ENCODE peak calls at places on chromosomes 6 and 20, in eight cellular contexts. P is ovary, C is psoas muscle, R is upper lobe of right lung, Q is Panc1, S is brain microvascular endothelial cell, N is heart right ventricle, W is PC-3. K is an unnamed sample.

GRCh38 chr20:36447101-36447500 is 94.2 kb upstream of the MYL9 start:
- DNase-seq in P (no peak), C (no peak), R (no peak), Q (no peak), S (no peak), N (no peak), W (peak; percentile 48), K (no peak)

GRCh38 chr6:166307981-166308768 is at the start of gene PRR18:
- DNase-seq in P (no peak), C (no peak), R (no peak), Q (no peak), S (no peak), N (no peak), W (no peak), K (peak; percentile 38)

GRCh38 chr6:122715725-122716124 is 63.8 kb upstream of the FABP7 start:
- DNase-seq in P (no peak), C (no peak), R (no peak), Q (no peak), S (peak; percentile 38), N (no peak), W (no peak), K (no peak)

GRCh38 chr6:109139109-109139508 is 43.8 kb downstream of the CEP57L1 start:
- DNase-seq in P (no peak), C (no peak), R (no peak), Q (no peak), S (peak; percentile 51), N (no peak), W (peak; percentile 65), K (no peak)

GRCh38 chr20:25195014-25195961 is at the start of gene ENTPD6:
- DNase-seq in P (peak; percentile 96), C (peak; percentile 94), R (peak; percentile 96), Q (peak; percentile 24), S (peak; percentile 76), N (peak; percentile 92), W (peak; percentile 93), K (peak; percentile 93)

GRCh38 chr6:148166339-148166949 is 176.2 kb upstream of the SASH1 start:
- DNase-seq in P (no peak), C (no peak), R (no peak), Q (no peak), S (peak; percentile 54), N (peak; percentile 23), W (peak; percentile 70), K (peak; percentile 76)

GRCh38 chr6:49515485-49516146 is 15.9 kb downstream of the GLYATL3 start:
- DNase-seq in P (no peak), C (no peak), R (no peak), Q (no peak), S (no peak), N (no peak), W (peak; percentile 69), K (no peak)

GRCh38 chr6:35343835-35344550 is 1.6 kb downstream of the PPARD start:
- DNase-seq in P (no peak), C (no peak), R (no peak), Q (no peak), S (no peak), N (no peak), W (no peak), K (no peak)

GRCh38 chr20:50690562-50690978 is 772 bp downstream of the RIPOR3 start:
- DNase-seq in P (no peak), C (no peak), R (no peak), Q (no peak), S (no peak), N (no peak), W (no peak), K (no peak)

GRCh38 chr6:21752054-21752811 is 158.7 kb downstream of the SOX4 start:
- DNase-seq in P (no peak), C (no peak), R (no peak), Q (no peak), S (peak; percentile 33), N (no peak), W (peak; percentile 77), K (no peak)

GRCh38 chr20:371755-372542 is 8.6 kb upstream of the TRIB3 start:
- DNase-seq in P (no peak), C (peak; percentile 85), R (peak; percentile 93), Q (no peak), S (peak; percentile 55), N (peak; percentile 76), W (peak; percentile 98), K (peak; percentile 96)

GRCh38 chr6:169930799-169931198 is 179.4 kb downstream of the ERMARD start:
- DNase-seq in P (no peak), C (no peak), R (no peak), Q (no peak), S (no peak), N (no peak), W (no peak), K (no peak)

GRCh38 chr6:153790048-153790447 is 249.0 kb upstream of the OPRM1 start:
- DNase-seq in P (no peak), C (no peak), R (no peak), Q (peak; percentile 42), S (peak; percentile 97), N (no peak), W (peak; percentile 70), K (peak; percentile 92)

GRCh38 chr6:168988801-168989200 is 264.8 kb downstream of the THBS2 start:
- DNase-seq in P (peak; percentile 64), C (no peak), R (no peak), Q (no peak), S (no peak), N (no peak), W (no peak), K (peak; percentile 82)

GRCh38 chr6:170189236-170189635 is 101.6 kb downstream of the DLL1 start:
- DNase-seq in P (no peak), C (no peak), R (no peak), Q (no peak), S (no peak), N (no peak), W (no peak), K (no peak)

GRCh38 chr20:40090236-40090635 is 598.8 kb downstream of the MAFB start:
- DNase-seq in P (no peak), C (no peak), R (no peak), Q (no peak), S (no peak), N (no peak), W (no peak), K (no peak)

GRCh38 chr20:15708984-15709598 is 864.2 kb downstream of the KIF16B start:
- DNase-seq in P (peak; percentile 27), C (peak; percentile 30), R (peak; percentile 66), Q (no peak), S (no peak), N (peak; percentile 8), W (peak; percentile 67), K (peak; percentile 47)

GRCh38 chr6:7505196-7505699 is 36.2 kb upstream of the DSP start:
- DNase-seq in P (no peak), C (no peak), R (no peak), Q (peak; percentile 15), S (peak; percentile 85), N (peak; percentile 16), W (peak; percentile 96), K (peak; percentile 60)

GRCh38 chr6:130969807-130970491 is 93.1 kb downstream of the EPB41L2 start:
- DNase-seq in P (peak; percentile 37), C (no peak), R (no peak), Q (no peak), S (peak; percentile 31), N (peak; percentile 66), W (no peak), K (peak; percentile 83)

GRCh38 chr6:36979343-36979742 is 6.7 kb downstream of the MTCH1 start:
- DNase-seq in P (peak; percentile 76), C (no peak), R (peak; percentile 65), Q (no peak), S (peak; percentile 29), N (no peak), W (peak; percentile 19), K (peak; percentile 41)

DNA sequence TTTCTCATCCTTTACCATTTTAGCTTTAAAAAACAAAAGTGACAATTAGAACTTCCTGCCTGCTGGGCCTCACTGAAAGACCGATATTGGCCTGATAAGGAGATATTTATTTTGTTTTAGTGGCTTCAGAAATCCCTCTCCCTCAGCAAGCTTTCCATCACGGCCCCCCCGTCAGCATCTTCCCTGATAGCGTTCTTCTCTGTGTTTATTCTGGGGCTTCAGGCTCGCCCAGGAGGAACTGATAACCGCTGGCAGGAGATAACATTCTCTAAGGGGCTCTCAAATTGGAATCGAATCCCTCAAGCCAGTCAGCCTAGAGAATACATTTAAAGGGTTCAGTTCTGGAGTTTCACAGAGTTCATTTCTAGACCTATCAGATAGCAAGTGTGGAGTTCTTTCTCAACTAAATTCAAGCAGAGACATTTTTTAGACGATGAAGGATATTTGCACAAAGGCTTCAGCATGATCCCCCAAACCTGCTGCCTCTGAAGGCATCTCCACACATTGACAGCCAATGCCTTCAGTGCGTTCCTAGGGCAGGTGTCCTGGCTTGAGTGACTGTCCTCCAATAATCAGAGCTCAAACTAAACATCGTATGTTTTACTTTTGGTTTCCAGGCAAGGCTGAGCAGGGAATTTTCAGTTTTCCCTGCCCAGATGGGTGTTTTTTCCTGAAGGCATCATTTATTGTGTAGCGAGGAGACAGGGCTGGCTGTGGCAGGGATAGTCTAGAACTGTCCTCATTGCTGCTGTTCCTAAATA is 17.0 kb downstream of the PRDM1 start:
- DNase-seq in P (no peak), C (no peak), R (no peak), Q (no peak), S (no peak), N (no peak), W (no peak), K (no peak)
- H3K4me3 ChIP-seq in P (no peak overlapping the region), C (peak overlapping the region; percentile 34), R (peak overlapping the region; percentile 51), Q (peak overlapping the region; percentile 28), S (no peak overlapping the region), N (peak overlapping the region; percentile 36), W (peak overlapping the region; percentile 47), K (no peak overlapping the region)

DNA sequence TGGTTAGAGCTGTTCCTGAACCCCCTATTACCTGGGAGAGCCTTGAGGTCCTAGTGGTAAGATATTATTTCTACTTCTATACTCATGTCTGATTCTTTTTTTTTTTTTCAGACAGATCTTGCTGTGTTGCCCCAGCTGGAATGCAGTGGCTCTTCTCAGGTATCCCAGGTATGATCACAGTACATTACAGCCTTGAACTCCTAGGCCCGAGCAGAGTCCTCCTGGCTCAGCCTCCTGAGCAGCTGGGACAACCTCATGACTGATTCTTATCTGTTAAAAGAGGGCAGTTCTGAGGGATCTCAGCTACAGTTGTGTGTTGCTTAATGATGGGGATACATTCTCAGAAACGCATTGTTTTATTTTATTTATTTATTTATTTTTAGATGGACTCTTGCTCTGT is 30.2 kb downstream of the BAK1 start:
- DNase-seq in P (no peak), C (no peak), R (no peak), Q (no peak), S (no peak), N (no peak), W (no peak), K (no peak)
- H3K27me3 ChIP-seq in P (no peaks in the 10 kb centered on the region), C (no peaks in the 10 kb centered on the region), R (no peaks in the 10 kb centered on the region), Q (no peaks in the 10 kb centered on the region), S (no peaks in the 10 kb centered on the region), N (no peaks in the 10 kb centered on the region), W (no peaks in the 10 kb centered on the region), K (no peaks in the 10 kb centered on the region)

GRCh38 chr6:167351656-167352354 is 26.9 kb downstream of the TTLL2 start:
- DNase-seq in P (no peak), C (no peak), R (no peak), Q (no peak), S (no peak), N (no peak), W (no peak), K (no peak)
- H3K4me3 ChIP-seq in P (no peak overlapping the region), C (peak overlapping the region; percentile 59), R (peak overlapping the region; percentile 52), Q (peak overlapping the region; percentile 60), S (no peak overlapping the region), N (peak overlapping the region; percentile 54), W (no peak overlapping the region), K (no peak overlapping the region)

DNA sequence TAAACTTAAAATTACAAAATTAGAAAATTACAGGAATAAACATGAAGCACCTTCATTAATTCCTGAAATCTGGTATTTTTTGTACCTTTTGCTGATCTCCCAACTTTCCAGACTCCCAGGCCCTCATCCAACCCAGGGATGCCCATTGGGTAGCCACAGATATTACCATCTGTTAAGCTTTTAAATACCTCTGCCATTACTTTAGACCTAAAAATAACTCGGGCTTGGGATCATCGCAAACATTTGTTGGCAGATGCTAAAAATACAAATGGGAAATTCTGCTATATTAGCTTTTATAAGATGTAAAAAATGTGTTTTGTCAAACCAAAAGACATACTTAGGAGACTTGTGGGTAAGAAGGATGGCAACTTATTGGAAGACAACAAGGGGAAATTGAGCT is 376.1 kb downstream of the CENPW start:
- DNase-seq in P (no peak), C (no peak), R (no peak), Q (no peak), S (no peak), N (no peak), W (no peak), K (no peak)
- H3K27me3 ChIP-seq in P (no peaks in the 10 kb centered on the region), C (no peaks in the 10 kb centered on the region), R (no peaks in the 10 kb centered on the region), Q (no peaks in the 10 kb centered on the region), S (no peaks in the 10 kb centered on the region), N (no peaks in the 10 kb centered on the region), W (no peaks in the 10 kb centered on the region), K (no peaks in the 10 kb centered on the region)

K was measured in cardiac muscle cell.